ENCODE peak calls at places on chromosome 1, in seven cellular contexts. O is nucleus accumbens; I is HS-5; L is effector memory CD4-positive, alpha-beta T cell; Q is cardiac fibroblast; Y is NCI-H526 treated with DMSO at 0.1 percent for 48 hours; U is SW480. V is an unnamed sample.

GRCh38 chr1:199463521-199464127 is 563.9 kb upstream of the NR5A2 start:
- DNase-seq in O (no peak), U (peak; percentile 16), L (no peak), I (peak; percentile 5), Y (no peak), Q (peak; percentile 84), V (peak; percentile 67)

GRCh38 chr1:66559517-66559916 is 25.6 kb downstream of the SGIP1 start:
- DNase-seq in U (no peak), I (no peak), Y (no peak), O (no peak), L (no peak), Q (no peak), V (no peak)

GRCh38 chr1:5936621-5937372 is 55.4 kb downstream of the NPHP4 start:
- DNase-seq in Y (no peak), Q (no peak), I (no peak), L (no peak), U (no peak), O (no peak), V (no peak)

GRCh38 chr1:67677925-67678324 is 7.1 kb upstream of the GADD45A start:
- DNase-seq in U (no peak), Q (no peak), I (no peak), L (no peak), O (no peak), Y (no peak), V (no peak)

GRCh38 chr1:162463021-162463420 is 34.6 kb upstream of the UHMK1 start:
- DNase-seq in I (no peak), Y (no peak), O (no peak), L (no peak), U (no peak), Q (no peak), V (no peak)

GRCh38 chr1:242745079-242745478 is 220.6 kb upstream of the PLD5 start:
- DNase-seq in Y (no peak), Q (no peak), O (no peak), U (no peak), L (no peak), I (no peak), V (no peak)

GRCh38 chr1:247385283-247385682 is 30.7 kb upstream of the NLRP3 start:
- DNase-seq in L (no peak), O (no peak), Q (peak; percentile 63), Y (no peak), I (no peak), U (no peak), V (no peak)

GRCh38 chr1:173255214-173255813 is 48.2 kb upstream of the TNFSF4 start:
- DNase-seq in U (peak; percentile 19), I (no peak), O (no peak), Y (peak; percentile 75), Q (peak; percentile 81), L (no peak), V (peak; percentile 23)

GRCh38 chr1:145990249-145991097 is 5.9 kb downstream of the TXNIP start:
- DNase-seq in L (no peak), Y (no peak), U (peak; percentile 52), I (no peak), O (no peak), Q (no peak), V (peak; percentile 24)

GRCh38 chr1:206540044-206540758 is 32.9 kb downstream of the RASSF5 start:
- DNase-seq in L (no peak), U (no peak), Y (no peak), I (no peak), O (peak; percentile 15), Q (no peak), V (no peak)

GRCh38 chr1:29156543-29157268 is 25.0 kb downstream of the SRSF4 start:
- DNase-seq in Q (peak; percentile 35), U (no peak), I (no peak), Y (no peak), O (no peak), L (no peak), V (peak; percentile 71)

GRCh38 chr1:97159342-97159741 is 437.8 kb downstream of the PTBP2 start:
- DNase-seq in O (no peak), I (no peak), U (no peak), L (no peak), Q (no peak), Y (no peak), V (no peak)

GRCh38 chr1:218367118-218367517 is 22.0 kb downstream of the TGFB2 start:
- DNase-seq in O (no peak), I (no peak), U (no peak), L (no peak), Y (no peak), Q (no peak), V (peak; percentile 78)

GRCh38 chr1:183831336-183831735 is 26.4 kb downstream of the RGL1 start:
- DNase-seq in I (no peak), Y (no peak), L (no peak), Q (no peak), O (no peak), U (no peak), V (no peak)

GRCh38 chr1:89609781-89610456 is 23.0 kb upstream of the LRRC8C start:
- DNase-seq in U (no peak), L (no peak), I (no peak), Y (no peak), O (peak; percentile 37), Q (no peak), V (no peak)

GRCh38 chr1:43472087-43472462 is 18.3 kb upstream of the HYI start:
- DNase-seq in Q (no peak), U (no peak), O (no peak), Y (no peak), I (no peak), L (no peak), V (no peak)

GRCh38 chr1:201291917-201292316 is 8.6 kb downstream of the PKP1 start:
- DNase-seq in L (no peak), U (peak; percentile 73), Y (no peak), I (no peak), Q (no peak), O (no peak), V (peak; percentile 54)

GRCh38 chr1:84027368-84027767 is 28.4 kb upstream of the TTLL7 start:
- DNase-seq in I (no peak), Y (peak; percentile 78), Q (no peak), O (no peak), U (no peak), L (no peak), V (no peak)

GRCh38 chr1:55478742-55479141 is 263.6 kb upstream of the USP24 start:
- DNase-seq in Q (peak; percentile 69), Y (peak; percentile 44), I (no peak), U (peak; percentile 13), L (no peak), O (no peak), V (no peak)

GRCh38 chr1:14740016-14740415 is 141.5 kb downstream of the KAZN start:
- DNase-seq in I (no peak), U (no peak), Y (no peak), L (no peak), Q (no peak), O (no peak), V (no peak)

V was measured in Caco-2.